ENCODE peak calls at places on chromosomes 5 and 9, in nine cellular contexts. S is NCI-H774; M is NCI-H2081; G is Right ventricle myocardium superior; A is Caki2; I is lung microvascular endothelial cell; Q is stimulated activated CD8-positive, alpha-beta memory T cell treated with anti-CD3 and anti-CD28 coated beads, Interleukin-12 subunit alpha, Interleukin-12 subunit beta, amount 100 ng/mL, for 1 hour; W is left ventricle myocardium inferior; Y is H7. E is an unnamed sample.

GRCh38 chr5:32058101-32058500 is 116.0 kb downstream of the GOLPH3 start:
- DNase-seq in Y (no peak), I (no peak), A (no peak), G (no peak), M (no peak), W (no peak), S (no peak), Q (no peak), E (no peak)

GRCh38 chr5:72137826-72138409 is 30.6 kb downstream of the MAP1B start:
- DNase-seq in W (no peak), M (no peak), S (no peak), G (no peak), A (no peak), Y (no peak), Q (no peak), I (peak; percentile 53), E (peak; percentile 38)

GRCh38 chr9:127561491-127562270 is 50.4 kb upstream of the STXBP1 start:
- DNase-seq in G (peak; percentile 84), A (peak; percentile 98), I (no peak), Y (peak; percentile 82), S (no peak), Q (no peak), W (peak; percentile 74), M (no peak), E (no peak)

GRCh38 chr5:172144291-172144815 is 43.7 kb downstream of the STK10 start:
- DNase-seq in G (peak; percentile 69), W (peak; percentile 62), I (no peak), S (no peak), Q (no peak), M (no peak), Y (no peak), A (no peak), E (no peak)

GRCh38 chr5:15008476-15008875 is 136.9 kb upstream of the ANKH start:
- DNase-seq in I (peak; percentile 96), M (peak; percentile 29), Q (no peak), A (peak; percentile 78), W (peak; percentile 85), S (peak; percentile 81), Y (peak; percentile 38), G (peak; percentile 91), E (no peak)

GRCh38 chr9:7376838-7377237 is 422.7 kb downstream of the DMAC1 start:
- DNase-seq in I (no peak), G (no peak), Q (no peak), Y (no peak), A (no peak), W (no peak), M (no peak), S (no peak), E (no peak)

GRCh38 chr9:137721479-137721878 is 102.7 kb downstream of the EHMT1 start:
- DNase-seq in A (no peak), Y (no peak), G (no peak), M (no peak), W (no peak), S (no peak), Q (no peak), I (no peak), E (no peak)

GRCh38 chr5:177194278-177194677 is 60.7 kb downstream of the NSD1 start:
- DNase-seq in M (no peak), Y (no peak), Q (no peak), A (peak; percentile 98), G (no peak), I (peak; percentile 88), W (no peak), S (no peak), E (no peak)

GRCh38 chr9:93028448-93029006 is 30.0 kb upstream of the SUSD3 start:
- DNase-seq in M (peak; percentile 15), Y (no peak), S (no peak), G (no peak), A (no peak), I (no peak), W (no peak), Q (peak; percentile 33), E (peak; percentile 70)

GRCh38 chr9:129281506-129282145 is 103.6 kb upstream of the IER5L start:
- DNase-seq in G (no peak), M (no peak), Q (no peak), A (no peak), Y (no peak), W (no peak), S (no peak), I (no peak), E (no peak)

GRCh38 chr9:2726620-2727335 is 9.5 kb downstream of the KCNV2 start:
- DNase-seq in W (no peak), G (no peak), M (no peak), Y (no peak), Q (no peak), A (no peak), S (no peak), I (peak; percentile 26), E (no peak)

GRCh38 chr5:58151414-58151813 is 308.5 kb downstream of the PLK2 start:
- DNase-seq in G (no peak), W (no peak), M (no peak), S (no peak), Y (no peak), I (no peak), A (no peak), Q (no peak), E (no peak)

GRCh38 chr5:57199866-57200265 is 26.0 kb downstream of the GPBP1 start:
- DNase-seq in Q (no peak), M (no peak), G (no peak), A (no peak), Y (no peak), W (no peak), S (no peak), I (no peak), E (no peak)

GRCh38 chr9:137293482-137294090 is 8.5 kb downstream of the NRARP start:
- DNase-seq in S (no peak), Q (no peak), Y (no peak), A (no peak), W (no peak), I (no peak), G (no peak), M (no peak), E (no peak)

GRCh38 chr9:134185536-134186011 is 21.2 kb upstream of the RNU6ATAC start:
- DNase-seq in A (no peak), G (no peak), I (no peak), Y (peak; percentile 41), S (no peak), M (no peak), W (no peak), Q (no peak), E (peak; percentile 59)

GRCh38 chr5:95773325-95774059 is 42.4 kb downstream of the RHOBTB3 start:
- DNase-seq in W (no peak), M (no peak), A (peak; percentile 11), Q (no peak), Y (no peak), G (no peak), S (no peak), I (no peak), E (peak; percentile 70)

GRCh38 chr5:7078901-7079300 is 317.0 kb upstream of the ADCY2 start:
- DNase-seq in Y (peak; percentile 51), M (peak; percentile 46), A (no peak), G (no peak), S (peak; percentile 53), I (peak; percentile 20), Q (no peak), W (no peak), E (no peak)

GRCh38 chr5:960551-960950 is 48.1 kb upstream of the NKD2 start:
- DNase-seq in A (peak; percentile 44), Q (no peak), M (no peak), Y (no peak), S (no peak), W (no peak), I (no peak), G (no peak), E (peak; percentile 76)

GRCh38 chr5:37786855-37787254 is 53.0 kb downstream of the GDNF start:
- DNase-seq in G (no peak), M (no peak), Y (no peak), A (peak; percentile 7), I (no peak), S (no peak), Q (no peak), W (no peak), E (no peak)

GRCh38 chr9:20376780-20377179 is 245.5 kb downstream of the MLLT3 start:
- DNase-seq in A (no peak), Y (no peak), I (no peak), W (no peak), Q (no peak), G (no peak), M (no peak), S (no peak), E (no peak)

GRCh38 chr9:85514256-85514655 is 227.5 kb downstream of the AGTPBP1 start:
- DNase-seq in S (no peak), Q (no peak), M (no peak), I (no peak), Y (peak; percentile 53), A (no peak), W (no peak), G (no peak), E (no peak)

GRCh38 chr5:55929020-55929799 is 65.6 kb downstream of the IL6ST start:
- DNase-seq in Y (peak; percentile 10), W (no peak), G (no peak), A (no peak), I (no peak), Q (no peak), S (no peak), M (no peak), E (no peak)

GRCh38 chr9:36318212-36318802 is 60.1 kb upstream of the GNE start:
- DNase-seq in Q (no peak), G (no peak), W (no peak), I (no peak), M (no peak), Y (no peak), A (no peak), S (no peak), E (no peak)

GRCh38 chr5:77774981-77775772 is 962 bp downstream of the TBCA start:
- DNase-seq in M (no peak), I (no peak), Q (no peak), S (no peak), W (no peak), Y (no peak), A (no peak), G (no peak), E (no peak)

GRCh38 chr9:15180124-15180523 is 126.9 kb downstream of the TTC39B start:
- DNase-seq in S (no peak), W (no peak), Y (no peak), G (no peak), I (no peak), Q (no peak), A (no peak), M (no peak), E (no peak)

GRCh38 chr5:42749020-42749419 is 7.6 kb upstream of the CCDC152 start:
- DNase-seq in S (no peak), W (no peak), I (no peak), A (no peak), M (no peak), Y (no peak), Q (no peak), G (no peak), E (no peak)

GRCh38 chr5:171544913-171545550 is 125.6 kb downstream of the FGF18 start:
- DNase-seq in A (no peak), G (no peak), Y (no peak), M (no peak), S (no peak), Q (no peak), I (no peak), W (no peak), E (no peak)

GRCh38 chr5:38697013-38697412 is 140.6 kb upstream of the LIFR start:
- DNase-seq in G (no peak), Q (no peak), Y (no peak), M (no peak), W (no peak), I (peak; percentile 51), A (no peak), S (no peak), E (no peak)

GRCh38 chr9:14320272-14321245 is 6.6 kb upstream of the NFIB start:
- DNase-seq in Q (no peak), W (peak; percentile 47), M (peak; percentile 25), I (peak; percentile 83), G (no peak), S (peak; percentile 35), A (peak; percentile 79), Y (no peak), E (no peak)

GRCh38 chr9:100739666-100740065 is 161.8 kb downstream of the CAVIN4 start:
- DNase-seq in Q (no peak), I (no peak), M (no peak), G (no peak), W (no peak), A (no peak), S (no peak), Y (no peak), E (no peak)

GRCh38 chr9:121837113-121838010 is 185.9 kb downstream of the DAB2IP start:
- DNase-seq in S (no peak), Q (no peak), W (peak; percentile 39), Y (no peak), A (no peak), M (no peak), G (no peak), I (no peak), E (no peak)

E was measured in immature natural killer cell.